ENCODE peak calls at places on chromosomes 2 and 18, in six cellular contexts. X is H1, V is K562, B is HCT116, Z is SK-N-SH, H is GM12878. U is an unnamed sample.

GRCh38 chr2:17270894-17271293 is 247.3 kb downstream of the RAD51AP2 start:
- DNase-seq in X (no peak), V (no peak), B (no peak), Z (no peak), H (peak; percentile 16), U (no peak)

GRCh38 chr18:9221661-9222060 is 85.1 kb downstream of the ANKRD12 start:
- DNase-seq in X (no peak), V (no peak), B (no peak), Z (no peak), H (no peak), U (no peak)

GRCh38 chr2:5549061-5549601 is 143.1 kb upstream of the SOX11 start:
- DNase-seq in X (no peak), V (no peak), B (no peak), Z (no peak), H (no peak), U (no peak)

GRCh38 chr2:133518646-133519344 is 49.5 kb downstream of the NCKAP5 start:
- DNase-seq in X (no peak), V (no peak), B (no peak), Z (no peak), H (no peak), U (no peak)

GRCh38 chr2:75728614-75729419 is 18.1 kb upstream of the GCFC2 start:
- DNase-seq in X (no peak), V (no peak), B (no peak), Z (peak; percentile 32), H (no peak), U (no peak)

GRCh38 chr2:126776701-126777619 is 121.0 kb downstream of the GYPC start:
- DNase-seq in X (peak; percentile 36), V (peak; percentile 85), B (peak; percentile 22), Z (peak; percentile 86), H (peak; percentile 30), U (peak; percentile 71)

GRCh38 chr2:174035981-174036742 is 71.0 kb upstream of the SP3 start:
- DNase-seq in X (no peak), V (peak; percentile 76), B (no peak), Z (no peak), H (no peak), U (no peak)

GRCh38 chr2:152542995-152543481 is 174.2 kb downstream of the PRPF40A start:
- DNase-seq in X (no peak), V (no peak), B (peak; percentile 41), Z (peak; percentile 14), H (no peak), U (no peak)

GRCh38 chr18:44834867-44835469 is 154.3 kb downstream of the SETBP1 start:
- DNase-seq in X (no peak), V (peak; percentile 11), B (no peak), Z (no peak), H (no peak), U (no peak)

GRCh38 chr18:77065221-77065981 is 67.2 kb downstream of the MBP start:
- DNase-seq in X (no peak), V (no peak), B (peak; percentile 82), Z (no peak), H (peak; percentile 87), U (no peak)

GRCh38 chr2:289362-290089 is 1.6 kb upstream of the ALKAL2 start:
- DNase-seq in X (no peak), V (peak; percentile 75), B (no peak), Z (peak; percentile 64), H (no peak), U (peak; percentile 23)

GRCh38 chr2:8058652-8059051 is 623.2 kb upstream of the ID2 start:
- DNase-seq in X (no peak), V (no peak), B (no peak), Z (no peak), H (no peak), U (no peak)

GRCh38 chr2:222362336-222362735 is 62.0 kb upstream of the SGPP2 start:
- DNase-seq in X (no peak), V (no peak), B (no peak), Z (no peak), H (no peak), U (no peak)

GRCh38 chr2:128536925-128537620 is 218.4 kb upstream of the HS6ST1 start:
- DNase-seq in X (peak; percentile 21), V (peak; percentile 57), B (peak; percentile 77), Z (no peak), H (no peak), U (no peak)

GRCh38 chr2:148507970-148508369 is 136.6 kb upstream of the EPC2 start:
- DNase-seq in X (no peak), V (no peak), B (no peak), Z (no peak), H (no peak), U (no peak)

GRCh38 chr18:8949206-8949605 is 153.3 kb upstream of the NDUFV2 start:
- DNase-seq in X (no peak), V (no peak), B (no peak), Z (peak; percentile 63), H (no peak), U (no peak)

DNA sequence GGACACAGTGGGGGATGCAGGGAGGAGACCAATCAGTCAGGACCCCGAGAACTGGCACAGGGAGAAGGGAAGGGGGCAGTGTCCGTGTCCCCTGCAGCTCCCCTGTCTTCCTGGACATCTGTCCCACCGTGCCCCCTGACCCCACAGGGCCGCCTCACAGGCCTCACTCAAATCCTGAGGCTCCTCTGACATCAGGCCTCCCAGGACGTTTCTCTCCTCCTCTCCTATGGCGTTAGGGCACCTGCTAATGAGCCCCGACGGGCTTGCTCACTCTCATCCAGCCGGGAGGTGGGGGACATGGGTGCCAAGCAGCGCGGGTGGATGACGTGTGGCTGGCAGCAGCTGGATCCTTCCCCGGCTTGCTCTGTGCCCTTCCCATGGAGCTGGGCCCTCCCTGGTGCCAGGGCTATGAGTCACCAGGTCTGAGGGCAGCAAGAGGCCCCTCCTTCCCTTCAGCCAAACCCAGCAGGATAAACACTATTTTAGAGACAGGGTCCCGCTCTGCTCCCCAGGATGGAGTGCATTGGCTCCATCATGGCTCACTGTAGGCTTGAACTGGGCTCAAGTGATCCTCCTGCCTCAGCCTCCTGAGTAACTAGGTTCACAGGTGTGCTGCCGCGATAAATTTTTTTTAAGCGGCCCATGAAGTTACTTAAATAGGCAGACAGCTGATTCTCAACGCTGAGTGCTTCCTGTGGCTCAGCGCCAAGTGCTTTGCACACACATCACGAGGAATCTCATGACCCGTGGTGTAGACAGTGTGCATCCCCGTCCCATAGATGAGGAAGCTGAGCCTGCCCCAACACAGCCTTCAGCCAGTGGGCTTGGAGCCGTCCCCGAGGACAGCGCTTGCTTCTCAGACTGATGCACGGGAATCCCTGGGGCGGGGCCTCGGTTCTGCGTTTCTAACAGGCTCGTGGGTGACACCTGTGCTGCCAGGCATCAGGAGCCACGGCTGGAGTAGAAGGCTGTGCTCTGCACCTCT is 64.5 kb upstream of the HDAC4 start:
- DNase-seq in X (no peak), V (no peak), B (no peak), Z (no peak), H (no peak), U (no peak)
- TF ChIP-seq JUND in X (no peak), V (no peak), B (no peak), Z (no peak), H (no peak), U (no peak)

GRCh38 chr2:43293744-43294695 is 67.6 kb upstream of the ZFP36L2 start:
- DNase-seq in X (no peak), V (peak; percentile 86), B (peak; percentile 97), Z (no peak), H (peak; percentile 90), U (no peak)
- TF ChIP-seq JUND in X (no peak), V (peak; percentile 100), B (peak; percentile 99), Z (peak; percentile 95), H (peak; percentile 84), U (no peak)

GRCh38 chr2:54348672-54349071 is 92.6 kb upstream of the TSPYL6 start:
- DNase-seq in X (no peak), V (no peak), B (no peak), Z (no peak), H (no peak), U (no peak)

GRCh38 chr2:54347622-54348021 is 91.6 kb upstream of the TSPYL6 start:
- DNase-seq in X (no peak), V (no peak), B (no peak), Z (no peak), H (no peak), U (no peak)

GRCh38 chr2:54350422-54350821 is 94.4 kb upstream of the TSPYL6 start:
- DNase-seq in X (no peak), V (no peak), B (no peak), Z (no peak), H (no peak), U (no peak)

GRCh38 chr2:54353216-54353615 is 97.2 kb upstream of the TSPYL6 start:
- DNase-seq in X (no peak), V (no peak), B (no peak), Z (no peak), H (no peak), U (no peak)
- TF ChIP-seq JUND in X (no peak), V (no peak), B (no peak), Z (no peak), H (no peak), U (no peak)

GRCh38 chr2:150917956-150918713 is 343.5 kb downstream of the RBM43 start:
- DNase-seq in X (no peak), V (no peak), B (no peak), Z (peak; percentile 16), H (no peak), U (no peak)

GRCh38 chr2:150924862-150925261 is 336.8 kb downstream of the RBM43 start:
- DNase-seq in X (no peak), V (no peak), B (no peak), Z (no peak), H (no peak), U (no peak)

GRCh38 chr2:150916997-150917396 is 344.7 kb downstream of the RBM43 start:
- DNase-seq in X (no peak), V (no peak), B (no peak), Z (no peak), H (no peak), U (no peak)

GRCh38 chr2:150916434-150916833 is 345.2 kb downstream of the RBM43 start:
- DNase-seq in X (no peak), V (no peak), B (no peak), Z (no peak), H (no peak), U (no peak)

DNA sequence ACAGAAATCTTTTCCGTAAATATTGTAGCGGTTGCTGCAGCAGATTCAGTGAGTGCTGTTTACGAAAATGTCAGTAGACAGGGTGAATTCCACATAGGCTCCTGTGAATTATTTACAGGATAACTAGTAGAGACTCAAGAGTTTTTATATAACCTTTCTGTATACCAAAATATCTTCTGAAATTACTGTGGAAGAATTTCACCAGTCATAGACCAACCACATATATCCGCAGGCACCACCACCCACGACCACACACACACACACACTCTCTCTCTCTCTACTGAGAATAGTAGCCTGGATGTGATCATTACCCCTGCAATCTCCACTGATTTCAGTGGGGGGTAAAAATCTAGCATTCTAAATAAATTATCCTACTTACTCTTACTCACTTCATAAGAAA is 341.8 kb downstream of the RBM43 start:
- DNase-seq in X (no peak), V (no peak), B (no peak), Z (no peak), H (no peak), U (no peak)
- TF ChIP-seq JUND in X (no peak), V (no peak), B (no peak), Z (no peak), H (no peak), U (no peak)

DNA sequence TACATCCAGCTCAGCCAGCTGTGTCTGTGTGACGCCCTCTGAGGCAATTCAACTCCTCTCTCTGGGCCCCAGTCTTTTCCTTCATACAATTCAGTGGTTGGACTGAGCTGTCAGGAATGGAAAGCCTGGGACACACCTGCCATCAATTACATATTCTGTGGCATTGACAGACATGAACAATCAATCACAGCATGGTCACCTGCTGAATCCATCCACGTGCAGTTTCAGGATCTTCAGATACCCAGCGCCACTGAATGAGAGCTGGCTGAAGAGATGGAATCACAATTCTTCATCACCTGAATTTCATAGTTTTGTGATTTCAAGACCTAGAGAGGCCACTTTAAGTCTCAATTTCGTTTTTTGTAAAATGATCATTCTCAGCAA is 5.1 kb downstream of the ADRA2B start:
- DNase-seq in X (no peak), V (no peak), B (no peak), Z (no peak), H (no peak), U (no peak)
- TF ChIP-seq JUND in X (no peak), V (no peak), B (no peak), Z (no peak), H (no peak), U (no peak)